ENCODE peak calls at places on chromosomes 11 and 22, in seven cellular contexts. S is AG09309, U is mesothelial cell of epicardium, B is nephron progenitor cell, W is WTC11, C is BJ, H is bronchial epithelial cell. M is an unnamed sample.
A peak's percentile ranks its signal among the peaks of the same experiment; 100 is the strongest.

GRCh38 chr11:119094816-119095065 is 6.9 kb downstream of the DPAGT1 start:
- DNase-seq in S (peak; percentile 59), U (no peak), B (peak; percentile 67), W (peak; percentile 74), C (no peak), H (peak; percentile 59), M (no peak)

GRCh38 chr11:95692526-95693270 is 96.9 kb downstream of the FAM76B start:
- DNase-seq in S (no peak), U (no peak), B (no peak), W (no peak), C (no peak), H (no peak), M (no peak)

GRCh38 chr11:110762596-110762995 is 50.4 kb upstream of the ARHGAP20 start:
- DNase-seq in S (no peak), U (no peak), B (no peak), W (no peak), C (no peak), H (no peak), M (no peak)

GRCh38 chr22:30270841-30271240 is 4.2 kb upstream of the OSM start:
- DNase-seq in S (no peak), U (no peak), B (no peak), W (no peak), C (no peak), H (no peak), M (no peak)

GRCh38 chr11:117882539-117882938 is 6.1 kb upstream of the FXYD6 start:
- DNase-seq in S (no peak), U (peak; percentile 41), B (no peak), W (no peak), C (no peak), H (no peak), M (no peak)

GRCh38 chr11:15589070-15589626 is 474.4 kb downstream of the INSC start:
- DNase-seq in S (no peak), U (no peak), B (no peak), W (no peak), C (no peak), H (no peak), M (no peak)

GRCh38 chr11:126061707-126062678 is 673 bp downstream of the CDON start:
- DNase-seq in S (no peak), U (peak; percentile 71), B (peak; percentile 36), W (peak; percentile 57), C (no peak), H (peak; percentile 45), M (no peak)

GRCh38 chr22:26139320-26139719 is 29.9 kb upstream of the SEZ6L start:
- DNase-seq in S (no peak), U (no peak), B (no peak), W (no peak), C (no peak), H (no peak), M (no peak)

GRCh38 chr11:60913793-60914619 is at the start of gene TMEM109:
- DNase-seq in S (peak; percentile 47), U (peak; percentile 87), B (peak; percentile 89), W (peak; percentile 85), C (peak; percentile 59), H (peak; percentile 82), M (peak; percentile 80)

GRCh38 chr11:44602810-44603410 is 37.4 kb downstream of the CD82 start:
- DNase-seq in S (no peak), U (no peak), B (no peak), W (no peak), C (no peak), H (no peak), M (no peak)
- TF ChIP-seq CTCF in S (no peak), U (no peak), B (no peak), W (no peak), C (no peak), H (no peak), M (no peak)

GRCh38 chr22:24728790-24729637 is 45.5 kb downstream of the PIWIL3 start:
- DNase-seq in S (no peak), U (no peak), B (peak; percentile 16), W (no peak), C (no peak), H (peak; percentile 11), M (no peak)

GRCh38 chr22:24727218-24727851 is 47.2 kb downstream of the PIWIL3 start:
- DNase-seq in S (no peak), U (no peak), B (no peak), W (no peak), C (no peak), H (peak; percentile 90), M (no peak)

GRCh38 chr22:24723111-24723510 is 51.4 kb downstream of the PIWIL3 start:
- DNase-seq in S (no peak), U (no peak), B (no peak), W (no peak), C (no peak), H (no peak), M (no peak)

GRCh38 chr22:24725736-24726135 is 48.8 kb downstream of the PIWIL3 start:
- DNase-seq in S (no peak), U (no peak), B (no peak), W (no peak), C (no peak), H (no peak), M (no peak)

GRCh38 chr22:24726848-24727217 is 47.7 kb downstream of the PIWIL3 start:
- DNase-seq in S (no peak), U (no peak), B (no peak), W (no peak), C (no peak), H (no peak), M (no peak)
- TF ChIP-seq CTCF in S (no peak), U (no peak), B (no peak), W (no peak), C (no peak), H (no peak), M (no peak)

GRCh38 chr11:19349340-19350025 is 108.7 kb upstream of the E2F8 start:
- DNase-seq in S (no peak), U (no peak), B (no peak), W (no peak), C (no peak), H (no peak), M (no peak)
- TF ChIP-seq CTCF in S (no peak), U (no peak), B (no peak), W (no peak), C (no peak), H (no peak), M (no peak)

DNA sequence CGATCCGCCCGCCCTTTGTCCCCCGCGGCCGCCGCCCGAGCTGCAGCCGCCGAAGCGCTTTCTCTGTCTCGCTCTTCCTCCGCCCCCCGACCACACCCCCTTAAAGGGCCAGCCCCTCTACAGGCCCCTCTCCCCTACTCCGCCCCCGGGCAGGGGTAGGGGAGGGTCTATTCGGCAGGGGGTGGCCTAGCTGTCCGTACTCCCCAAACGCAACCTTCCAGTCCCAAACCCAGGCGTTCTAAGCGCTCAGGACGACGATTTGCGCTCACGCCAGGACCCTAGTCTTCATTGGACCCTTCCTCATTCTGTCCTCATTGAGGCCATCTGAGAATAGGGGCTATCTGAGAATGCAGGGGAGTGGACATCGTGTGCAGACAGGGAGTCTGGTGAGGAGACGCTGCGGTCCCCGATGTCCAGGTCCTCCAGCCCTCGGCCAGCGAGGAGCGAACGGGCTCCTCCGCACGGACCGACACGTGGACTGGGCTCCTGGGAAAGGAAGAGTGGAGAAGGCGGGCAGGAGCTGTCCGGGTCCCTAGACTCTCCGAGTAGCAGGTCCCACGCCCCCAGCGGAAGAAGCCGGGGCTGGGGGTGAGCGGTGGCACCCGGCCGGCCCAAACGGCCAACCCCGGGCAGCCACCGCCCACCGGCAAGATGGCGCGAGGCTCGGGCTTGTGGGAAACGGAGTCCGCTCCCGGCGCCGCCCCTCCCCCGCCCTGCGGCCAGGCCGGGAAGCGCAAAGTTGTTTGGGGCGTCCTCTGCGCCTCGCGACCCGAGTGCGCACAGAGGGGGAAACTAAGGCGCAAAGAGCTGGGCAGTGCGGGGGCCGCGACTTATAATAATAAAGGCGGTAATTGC is at the start of gene PPP1R14B:
- DNase-seq in S (no peak), U (peak; percentile 82), B (peak; percentile 91), W (peak; percentile 95), C (no peak), H (peak; percentile 69), M (peak; percentile 78)
- TF ChIP-seq CTCF in S (no peak), U (no peak), B (no peak), W (no peak), C (no peak), H (peak; percentile 21), M (no peak)

GRCh38 chr11:36948445-36949171 is 350.6 kb upstream of the RAG2 start:
- DNase-seq in S (no peak), U (no peak), B (no peak), W (no peak), C (no peak), H (no peak), M (no peak)

GRCh38 chr11:36945384-36945783 is 347.3 kb upstream of the RAG2 start:
- DNase-seq in S (no peak), U (no peak), B (no peak), W (no peak), C (no peak), H (peak; percentile 1), M (no peak)
- TF ChIP-seq CTCF in S (peak; percentile 10), U (peak; percentile 60), B (peak; percentile 48), W (no peak), C (peak; percentile 53), H (peak; percentile 21), M (no peak)

DNA sequence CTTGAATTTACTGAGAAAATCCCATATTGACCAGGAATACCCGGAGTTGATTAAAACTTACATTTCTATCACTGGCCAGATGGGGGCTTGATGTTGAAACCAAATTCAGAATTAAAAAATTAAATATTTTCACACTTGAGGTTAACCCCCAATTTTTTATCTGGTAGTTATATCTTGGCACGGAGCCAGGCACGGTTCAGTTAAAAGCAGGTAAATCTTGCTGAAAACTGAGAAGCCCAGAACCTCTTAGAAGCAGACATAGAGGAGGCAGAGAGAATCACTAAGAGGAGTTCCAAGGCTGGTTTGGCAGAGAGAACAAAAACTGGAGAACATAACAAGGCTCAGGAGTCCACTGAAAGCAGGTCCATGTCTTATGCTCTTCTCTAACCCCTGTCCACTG is 77.7 kb downstream of the USP35 start:
- DNase-seq in S (no peak), U (no peak), B (no peak), W (no peak), C (no peak), H (no peak), M (no peak)
- TF ChIP-seq CTCF in S (no peak), U (no peak), B (no peak), W (no peak), C (no peak), H (no peak), M (no peak)

GRCh38 chr11:107581147-107581546 is 9.8 kb upstream of the ELMOD1 start:
- DNase-seq in S (no peak), U (no peak), B (no peak), W (no peak), C (no peak), H (no peak), M (no peak)
- TF ChIP-seq CTCF in S (no peak), U (no peak), B (no peak), W (no peak), C (no peak), H (no peak), M (no peak)